ENCODE peak calls at places on chromosome 20, in six cellular contexts. Z, R, Q, T, W and D are unnamed samples.

GRCh38 chr20:32539817-32540675 is 45.1 kb downstream of the NOL4L start:
- DNase-seq in Z (no peak), R (peak), Q (no peak), T (peak), W (peak), D (no peak)

GRCh38 chr20:59145926-59146800 is 17.5 kb upstream of the ZNF831 start:
- DNase-seq in Z (no peak), R (no peak), Q (no peak), T (no peak), W (peak), D (no peak)

GRCh38 chr20:36408219-36408618 is 102.1 kb downstream of the DLGAP4 start:
- DNase-seq in Z (no peak), R (no peak), Q (no peak), T (no peak), W (no peak), D (no peak)

GRCh38 chr20:50012282-50013263 is 29.8 kb downstream of the SNAI1 start:
- DNase-seq in Z (no peak), R (peak), Q (no peak), T (peak), W (no peak), D (peak)

GRCh38 chr20:47066484-47067270 is 172.0 kb downstream of the EYA2 start:
- DNase-seq in Z (peak), R (no peak), Q (no peak), T (no peak), W (no peak), D (no peak)

GRCh38 chr20:61053487-61054277 is 198.4 kb upstream of the CDH4 start:
- DNase-seq in Z (no peak), R (no peak), Q (peak), T (no peak), W (no peak), D (no peak)

GRCh38 chr20:11350126-11351005 is 567.3 kb upstream of the BTBD3 start:
- DNase-seq in Z (peak), R (no peak), Q (no peak), T (peak), W (no peak), D (no peak)

GRCh38 chr20:3973705-3974104 is 41.7 kb downstream of the RNF24 start:
- DNase-seq in Z (no peak), R (no peak), Q (no peak), T (no peak), W (no peak), D (no peak)

GRCh38 chr20:23640873-23641667 is 3.3 kb upstream of the CST3 start:
- DNase-seq in Z (no peak), R (no peak), Q (no peak), T (no peak), W (no peak), D (peak)

GRCh38 chr20:51437182-51437923 is 105.2 kb downstream of the NFATC2 start:
- DNase-seq in Z (no peak), R (no peak), Q (no peak), T (no peak), W (no peak), D (no peak)

GRCh38 chr20:45701104-45701503 is 734 bp upstream of the WFDC13 start:
- DNase-seq in Z (no peak), R (no peak), Q (no peak), T (no peak), W (no peak), D (no peak)

GRCh38 chr20:23159256-23159922 is 73.3 kb upstream of the CD93 start:
- DNase-seq in Z (no peak), R (peak), Q (no peak), T (peak), W (no peak), D (no peak)